ENCODE peak calls at places on chromosomes 16 and 17, in seven cellular contexts. D is SHP77; Z is activated T-cell treated with anti-CD3 and anti-CD28 coated beads for 24 hours; I is heart right ventricle; W is stimulated activated CD4-positive, alpha-beta T cell treated with anti-CD3 and anti-CD28 coated beads, Interleukin-12 subunit alpha, Interleukin-12 subunit beta, amount 100 ng/mL, for 4 hours; V is RWPE2; K is pons. H is an unnamed sample.

GRCh38 chr17:68461589-68461988 is 4.3 kb upstream of the WIPI1 start:
- DNase-seq in K (no peak), Z (no peak), V (no peak), I (no peak), W (peak), D (peak), H (no peak)

GRCh38 chr17:82388223-82388921 is 16.8 kb downstream of the UTS2R start:
- DNase-seq in V (peak), D (no peak), K (no peak), I (no peak), W (no peak), Z (no peak), H (peak)

GRCh38 chr16:80883159-80883642 is 78.8 kb upstream of the CDYL2 start:
- DNase-seq in W (no peak), D (no peak), K (no peak), Z (no peak), V (no peak), I (no peak), H (no peak)

GRCh38 chr16:3094289-3095027 is 4.6 kb downstream of the ZSCAN10 start:
- DNase-seq in D (no peak), I (no peak), K (no peak), V (no peak), Z (no peak), W (no peak), H (no peak)

GRCh38 chr17:356671-357434 is 4.2 kb upstream of the RPH3AL start:
- DNase-seq in I (no peak), Z (no peak), D (no peak), K (no peak), W (no peak), V (no peak), H (no peak)

GRCh38 chr16:2894231-2894630 is 11.2 kb downstream of the FLYWCH2 start:
- DNase-seq in D (no peak), I (no peak), K (no peak), W (no peak), V (no peak), Z (no peak), H (no peak)

GRCh38 chr17:31579265-31579664 is 187.8 kb downstream of the RAB11FIP4 start:
- DNase-seq in K (no peak), D (peak), W (no peak), Z (no peak), I (no peak), V (no peak), H (peak)

GRCh38 chr17:73282629-73283028 is 20.9 kb upstream of the CPSF4L start:
- DNase-seq in I (no peak), V (no peak), D (no peak), K (no peak), Z (no peak), W (no peak), H (no peak)

GRCh38 chr17:78933959-78934568 is 8.9 kb upstream of the TIMP2 start:
- DNase-seq in I (peak), Z (no peak), K (peak), V (peak), W (no peak), D (peak), H (peak)

GRCh38 chr16:88558457-88559442 is 11.5 kb upstream of the ZC3H18 start:
- DNase-seq in V (no peak), Z (no peak), I (peak), W (no peak), D (peak), K (peak), H (peak)

GRCh38 chr17:61466246-61466645 is 14.0 kb downstream of the TBX4 start:
- DNase-seq in Z (no peak), I (no peak), D (no peak), K (no peak), W (no peak), V (no peak), H (no peak)

GRCh38 chr17:13311301-13311700 is 290.4 kb downstream of the HS3ST3A1 start:
- DNase-seq in V (no peak), Z (no peak), I (no peak), W (no peak), K (peak), D (no peak), H (no peak)

GRCh38 chr17:75530837-75531723 is 5.6 kb downstream of the LLGL2 start:
- DNase-seq in K (no peak), Z (no peak), D (no peak), V (no peak), I (no peak), W (no peak), H (peak)

GRCh38 chr17:48123111-48123510 is 15.5 kb downstream of the SNX11 start:
- DNase-seq in I (no peak), Z (no peak), V (no peak), W (no peak), D (no peak), K (peak), H (no peak)

GRCh38 chr17:74737299-74738050 is 419 bp downstream of the RAB37 start:
- DNase-seq in K (no peak), V (no peak), W (no peak), Z (no peak), D (no peak), I (no peak), H (no peak)

GRCh38 chr16:50340578-50340977 is 28.2 kb downstream of the BRD7 start:
- DNase-seq in K (no peak), I (no peak), Z (no peak), D (no peak), V (no peak), W (no peak), H (no peak)

GRCh38 chr16:82701302-82702022 is 74.7 kb downstream of the CDH13 start:
- DNase-seq in K (no peak), D (no peak), I (no peak), W (no peak), V (no peak), Z (no peak), H (no peak)

GRCh38 chr17:78380370-78380769 is 1.9 kb downstream of the PGS1 start:
- DNase-seq in D (no peak), K (no peak), W (no peak), V (no peak), I (no peak), Z (no peak), H (no peak)

GRCh38 chr17:75081611-75082540 is 5.9 kb upstream of the SLC16A5 start:
- DNase-seq in W (no peak), D (no peak), V (no peak), I (no peak), Z (no peak), K (no peak), H (no peak)

GRCh38 chr17:4728124-4728523 is 3.1 kb upstream of the MED11 start:
- DNase-seq in I (no peak), D (no peak), V (no peak), Z (no peak), W (no peak), K (no peak), H (no peak)

GRCh38 chr16:25066747-25067631 is 44.6 kb upstream of the LCMT1 start:
- DNase-seq in V (no peak), W (peak), I (peak), Z (peak), D (peak), K (peak), H (peak)

GRCh38 chr17:82884341-82884871 is 44.6 kb upstream of the ZNF750 start:
- DNase-seq in I (peak), Z (no peak), W (no peak), V (no peak), K (no peak), D (no peak), H (no peak)

GRCh38 chr17:4234406-4234805 is 29.4 kb downstream of the ANKFY1 start:
- DNase-seq in D (no peak), V (no peak), I (no peak), W (no peak), K (no peak), Z (no peak), H (no peak)

GRCh38 chr16:30005341-30006094 is 5.3 kb downstream of the DOC2A start:
- DNase-seq in K (no peak), Z (no peak), W (peak), V (no peak), D (peak), I (no peak), H (no peak)

GRCh38 chr17:81395600-81396277 is 482 bp downstream of the BAHCC1 start:
- DNase-seq in I (no peak), V (no peak), W (no peak), K (no peak), D (no peak), Z (no peak), H (no peak)

GRCh38 chr16:57315401-57315800 is 30.9 kb upstream of the PLLP start:
- DNase-seq in W (no peak), V (no peak), Z (no peak), I (no peak), D (no peak), K (no peak), H (no peak)

GRCh38 chr17:80169784-80170500 is at the start of gene CARD14:
- DNase-seq in I (no peak), W (no peak), K (peak), D (no peak), V (no peak), Z (no peak), H (no peak)

GRCh38 chr16:78274771-78275170 is 175.3 kb downstream of the WWOX start:
- DNase-seq in Z (no peak), I (no peak), W (no peak), D (no peak), K (no peak), V (no peak), H (no peak)

GRCh38 chr16:48112603-48113400 is 43.0 kb downstream of the ABCC12 start:
- DNase-seq in K (no peak), V (no peak), D (no peak), W (no peak), Z (no peak), I (peak), H (peak)

GRCh38 chr16:4317471-4318170 is 1.8 kb downstream of the GLIS2 start:
- DNase-seq in V (peak), Z (no peak), W (no peak), K (no peak), I (no peak), D (no peak), H (peak)

GRCh38 chr17:42363767-42364585 is 24.3 kb downstream of the STAT3 start:
- DNase-seq in D (no peak), V (no peak), Z (no peak), K (no peak), I (no peak), W (peak), H (peak)

GRCh38 chr16:30018731-30019158 is 4.3 kb upstream of the C16orf92 start:
- DNase-seq in D (no peak), W (no peak), I (no peak), V (no peak), K (no peak), Z (no peak), H (peak)

GRCh38 chr17:164536-165235 is 16.8 kb downstream of the DOC2B start:
- DNase-seq in D (peak), W (no peak), Z (no peak), V (no peak), K (peak), I (peak), H (no peak)

GRCh38 chr17:37092041-37092440 is 143.3 kb downstream of the AATF start:
- DNase-seq in Z (no peak), D (no peak), V (no peak), I (no peak), K (no peak), W (no peak), H (peak)

GRCh38 chr16:68423771-68424170 is 24.5 kb downstream of the SMPD3 start:
- DNase-seq in V (no peak), D (no peak), K (no peak), Z (no peak), W (no peak), I (no peak), H (no peak)

GRCh38 chr16:49342336-49343265 is 31.0 kb upstream of the C16orf78 start:
- DNase-seq in V (no peak), D (no peak), K (no peak), I (no peak), Z (no peak), W (no peak), H (no peak)

H was measured in NCI-H226.